ENCODE peak calls at places on chromosomes 13 and 19, in six cellular contexts. S is RKO, N is Kasumi-1, G is substantia nigra, T is choroid plexus epithelial cell, F is AG09309. W is an unnamed sample.

GRCh38 chr13:44796597-44797517 is 192.4 kb downstream of the NUFIP1 start:
- DNase-seq in S (no peak), N (peak; percentile 52), G (no peak), T (no peak), F (no peak), W (no peak)

GRCh38 chr13:29991343-29991742 is 140.9 kb upstream of the UBL3 start:
- DNase-seq in S (peak; percentile 80), N (no peak), G (no peak), T (peak; percentile 28), F (peak; percentile 91), W (no peak)

GRCh38 chr13:49610176-49610575 is 18.1 kb upstream of the ARL11 start:
- DNase-seq in S (no peak), N (no peak), G (no peak), T (no peak), F (no peak), W (no peak)

GRCh38 chr13:99064624-99065249 is 86.9 kb upstream of the DOCK9 start:
- DNase-seq in S (no peak), N (no peak), G (no peak), T (no peak), F (no peak), W (no peak)

GRCh38 chr19:50376166-50377050 is at the start of gene NR1H2:
- DNase-seq in S (peak; percentile 99), N (peak; percentile 95), G (peak; percentile 97), T (peak; percentile 99), F (peak; percentile 95), W (peak; percentile 90)

GRCh38 chr19:20482721-20483120 is 82.9 kb downstream of the ZNF737 start:
- DNase-seq in S (no peak), N (no peak), G (no peak), T (no peak), F (no peak), W (no peak)

GRCh38 chr19:17090501-17091074 is 15.0 kb downstream of the MYO9B start:
- DNase-seq in S (no peak), N (peak; percentile 86), G (no peak), T (no peak), F (no peak), W (no peak)

GRCh38 chr19:45526143-45526542 is 18.9 kb downstream of the VASP start:
- DNase-seq in S (peak; percentile 83), N (peak; percentile 35), G (peak; percentile 46), T (peak; percentile 65), F (no peak), W (no peak)

GRCh38 chr13:30679483-30680330 is 55.6 kb upstream of the ALOX5AP start:
- DNase-seq in S (peak; percentile 29), N (peak; percentile 39), G (no peak), T (peak; percentile 75), F (no peak), W (no peak)